ENCODE peak calls at places on chromosomes 7 and 10, in six cellular contexts. M, G, Q, F, K and V are unnamed samples.

GRCh38 chr7:35037526-35038339 is 448 bp upstream of the DPY19L1 start:
- DNase-seq in M (peak), G (peak), Q (peak), F (peak), K (peak), V (peak)

GRCh38 chr10:73141603-73142002 is 26.2 kb downstream of the ECD start:
- DNase-seq in M (no peak), G (no peak), Q (no peak), F (no peak), K (no peak), V (no peak)

GRCh38 chr10:58856508-58857240 is 319.8 kb upstream of the PHYHIPL start:
- DNase-seq in M (peak), G (peak), Q (no peak), F (no peak), K (no peak), V (no peak)

GRCh38 chr10:44756235-44756634 is 154.9 kb upstream of the TMEM72 start:
- DNase-seq in M (no peak), G (no peak), Q (no peak), F (no peak), K (no peak), V (no peak)

GRCh38 chr10:25104441-25104840 is 70.4 kb upstream of the GPR158 start:
- DNase-seq in M (no peak), G (no peak), Q (no peak), F (no peak), K (no peak), V (no peak)

GRCh38 chr7:139231513-139232376 is 708 bp downstream of the UBN2 start:
- DNase-seq in M (peak), G (peak), Q (peak), F (peak), K (no peak), V (peak)

GRCh38 chr10:95742529-95742884 is 13.5 kb upstream of the ENTPD1 start:
- DNase-seq in M (no peak), G (no peak), Q (no peak), F (peak), K (no peak), V (no peak)

GRCh38 chr7:149856-150636 is 42.3 kb upstream of the FAM20C start:
- DNase-seq in M (no peak), G (no peak), Q (peak), F (no peak), K (no peak), V (no peak)

GRCh38 chr7:30988346-30989005 is 24.7 kb downstream of the GHRHR start:
- DNase-seq in M (peak), G (no peak), Q (no peak), F (no peak), K (no peak), V (peak)

GRCh38 chr10:69792361-69792760 is 9.3 kb upstream of the COL13A1 start:
- DNase-seq in M (no peak), G (no peak), Q (no peak), F (no peak), K (no peak), V (no peak)

GRCh38 chr10:111539246-111539645 is 462.4 kb downstream of the ADRA2A start:
- DNase-seq in M (no peak), G (no peak), Q (no peak), F (no peak), K (no peak), V (no peak)

GRCh38 chr10:115129752-115130151 is 36.6 kb downstream of the ATRNL1 start:
- DNase-seq in M (no peak), G (peak), Q (no peak), F (no peak), K (peak), V (no peak)

GRCh38 chr10:115355162-115355760 is 262.1 kb downstream of the ATRNL1 start:
- DNase-seq in M (peak), G (peak), Q (no peak), F (peak), K (peak), V (no peak)

GRCh38 chr7:79293655-79294142 is 159.8 kb downstream of the MAGI2 start:
- DNase-seq in M (peak), G (no peak), Q (no peak), F (peak), K (no peak), V (no peak)

GRCh38 chr7:89029864-89030263 is 234.3 kb upstream of the TEX47 start:
- DNase-seq in M (no peak), G (peak), Q (no peak), F (no peak), K (no peak), V (no peak)

GRCh38 chr7:92633211-92633906 is 43.2 kb upstream of the FAM133B start:
- DNase-seq in M (peak), G (peak), Q (no peak), F (peak), K (no peak), V (no peak)

GRCh38 chr7:116353614-116354013 is 143.3 kb downstream of the TES start:
- DNase-seq in M (no peak), G (no peak), Q (no peak), F (no peak), K (no peak), V (no peak)

GRCh38 chr7:31020652-31021051 is 31.5 kb upstream of the ADCYAP1R1 start:
- DNase-seq in M (no peak), G (no peak), Q (no peak), F (no peak), K (no peak), V (no peak)

GRCh38 chr10:110410329-110411046 is 87.2 kb upstream of the DUSP5 start:
- DNase-seq in M (peak), G (peak), Q (no peak), F (no peak), K (no peak), V (no peak)